ENCODE peak calls at places on chromosome 1, in seven cellular contexts. O, D, P, K, H, R and A are unnamed samples.

GRCh38 chr1:121569407-121569806 is 384.6 kb downstream of the SRGAP2C start:
- DNase-seq in O (no peak), D (no peak), P (no peak), K (no peak), H (no peak), R (no peak), A (no peak)

GRCh38 chr1:232904566-232904965 is 45.8 kb upstream of the NTPCR start:
- DNase-seq in O (no peak), D (no peak), P (no peak), K (no peak), H (peak), R (no peak), A (peak)

GRCh38 chr1:234216116-234216703 is 157.0 kb upstream of the COA6 start:
- DNase-seq in O (no peak), D (no peak), P (no peak), K (no peak), H (no peak), R (no peak), A (peak)

GRCh38 chr1:44947060-44947773 is 39.2 kb downstream of the EIF2B3 start:
- DNase-seq in O (no peak), D (no peak), P (no peak), K (peak), H (peak), R (no peak), A (no peak)

GRCh38 chr1:14650951-14651350 is 52.5 kb downstream of the KAZN start:
- DNase-seq in O (no peak), D (no peak), P (no peak), K (no peak), H (no peak), R (no peak), A (no peak)

GRCh38 chr1:85681087-85681486 is 27.1 kb downstream of the ZNHIT6 start:
- DNase-seq in O (no peak), D (peak), P (no peak), K (no peak), H (peak), R (no peak), A (no peak)

GRCh38 chr1:201505505-201505893 is 1.4 kb downstream of the CSRP1 start:
- DNase-seq in O (no peak), D (no peak), P (no peak), K (peak), H (peak), R (no peak), A (no peak)

GRCh38 chr1:162416215-162416614 is 4.3 kb upstream of the SH2D1B start:
- DNase-seq in O (no peak), D (no peak), P (no peak), K (no peak), H (no peak), R (no peak), A (no peak)

GRCh38 chr1:42993631-42994121 is 35.0 kb upstream of the SLC2A1 start:
- DNase-seq in O (no peak), D (no peak), P (no peak), K (no peak), H (no peak), R (no peak), A (no peak)

GRCh38 chr1:150093805-150094204 is 26.2 kb downstream of the VPS45 start:
- DNase-seq in O (no peak), D (no peak), P (no peak), K (no peak), H (no peak), R (no peak), A (no peak)

GRCh38 chr1:229147086-229147485 is 123.8 kb upstream of the RAB4A start:
- DNase-seq in O (no peak), D (no peak), P (no peak), K (no peak), H (peak), R (no peak), A (no peak)

GRCh38 chr1:32137111-32137510 is 29.3 kb downstream of the KPNA6 start:
- DNase-seq in O (no peak), D (no peak), P (no peak), K (no peak), H (no peak), R (no peak), A (no peak)

DNA sequence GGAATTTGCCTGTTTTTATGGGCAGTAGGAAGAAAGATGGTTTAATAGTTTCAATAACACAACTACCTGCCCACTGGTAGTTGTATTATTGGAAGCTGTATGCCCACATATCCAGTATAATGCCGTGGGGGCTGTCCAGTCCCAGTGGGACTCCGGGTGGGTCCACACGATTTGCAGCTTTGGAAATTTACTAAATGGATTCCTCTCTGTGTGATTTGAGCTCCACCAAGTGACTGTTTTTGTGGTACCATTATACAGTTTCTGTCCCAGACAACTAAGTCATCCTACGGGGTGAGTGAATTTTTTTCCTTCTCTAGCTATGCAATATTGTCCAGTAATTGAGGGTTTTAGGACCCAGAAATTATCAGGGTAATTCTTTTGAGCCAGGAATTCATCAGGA is 86.8 kb downstream of the PLA2G4A start:
- DNase-seq in O (no peak), D (no peak), P (no peak), K (no peak), H (peak), R (no peak), A (no peak)
- TF ChIP-seq CTCF in O (no peak), D (no peak), P (no peak), K (no peak), H (no peak), R (no peak), A (no peak)

GRCh38 chr1:27372808-27373690 is 1.6 kb downstream of the FCN3 start:
- DNase-seq in O (no peak), D (no peak), P (no peak), K (no peak), H (no peak), R (no peak), A (no peak)
- TF ChIP-seq CTCF in O (peak), D (peak), P (peak), K (no peak), H (peak), R (peak), A (no peak)

DNA sequence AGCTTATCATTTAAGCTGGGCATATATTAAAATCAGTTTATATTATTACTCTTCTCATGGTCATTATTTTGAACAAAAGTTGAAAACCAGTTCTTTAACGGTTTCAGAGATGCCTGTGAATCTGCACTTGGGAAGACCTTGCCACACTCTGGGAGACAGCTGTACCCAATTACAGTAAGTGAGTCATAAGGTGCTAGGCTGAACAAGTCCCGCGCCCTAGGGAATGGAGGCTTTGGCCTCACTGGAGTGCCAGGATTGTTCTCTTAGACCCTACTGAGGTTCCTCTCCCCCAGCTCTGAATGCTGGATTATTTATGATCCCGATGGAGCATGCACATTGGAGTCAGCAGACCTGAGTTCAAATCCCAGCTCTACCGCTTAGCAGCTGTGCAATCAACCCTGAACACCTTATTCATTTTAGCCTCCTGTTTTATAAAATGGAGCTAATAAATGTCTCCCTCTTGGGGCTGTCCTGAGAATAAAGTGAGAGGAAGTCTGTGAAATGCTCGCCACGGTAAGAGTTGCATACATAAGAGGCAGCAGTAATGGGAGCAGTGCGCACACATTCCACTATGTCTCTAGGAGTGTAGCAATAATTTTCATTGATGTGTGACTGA is 266.2 kb downstream of the FOXD2 start:
- DNase-seq in O (no peak), D (no peak), P (no peak), K (no peak), H (peak), R (no peak), A (no peak)
- TF ChIP-seq CTCF in O (no peak), D (peak), P (peak), K (no peak), H (peak), R (peak), A (no peak)

DNA sequence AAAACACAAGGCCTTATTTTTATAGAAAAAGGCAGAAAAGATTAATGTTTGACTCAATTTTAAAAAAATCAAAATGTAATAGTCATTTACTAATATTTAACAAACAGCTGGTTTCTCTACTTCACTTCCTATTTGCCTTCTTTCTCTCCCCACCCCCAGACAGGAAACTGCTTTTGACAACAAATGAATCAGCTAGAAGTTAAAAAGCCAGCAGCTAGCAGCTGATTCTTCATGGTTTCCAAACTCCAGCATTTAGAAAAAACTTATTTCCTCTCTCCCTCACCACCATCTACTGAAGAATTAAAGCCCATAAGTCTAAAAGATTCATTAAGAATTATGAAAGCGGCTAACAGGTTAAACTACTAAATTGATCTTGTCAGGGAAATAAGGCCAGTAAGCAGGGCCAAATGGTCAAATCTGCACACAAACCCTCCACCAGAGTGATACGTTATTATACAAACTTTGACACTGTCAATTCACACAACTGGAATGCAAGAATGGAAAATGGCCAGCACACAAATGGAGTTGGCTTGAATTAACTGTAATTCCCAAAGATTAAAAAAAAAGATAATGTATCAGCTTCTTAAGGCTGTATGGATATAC is 4.0 kb downstream of the WDR26 start:
- DNase-seq in O (no peak), D (no peak), P (no peak), K (no peak), H (peak), R (no peak), A (peak)
- TF ChIP-seq CTCF in O (no peak), D (no peak), P (no peak), K (no peak), H (no peak), R (no peak), A (no peak)